ENCODE peak calls at places on chromosome 20, in ten cellular contexts. One of them, this sample, is unnamed. For H3K4me1, the result is how much of the 10 kb centered on the place peaks cover.

GRCh38 chr20:41003143-41003932 is 25.3 kb upstream of the TOP1 start:
- DNase-seq in H1: peak
- DNase-seq in HCT116: peak
- DNase-seq in IMR-90: peak
- DNase-seq in body of pancreas: peak
- DNase-seq in ovary: no peak
- DNase-seq in esophagus squamous epithelium: peak
- DNase-seq in prostate gland: peak
- DNase-seq in A549: peak
- DNase-seq in uterus: peak
- DNase-seq in this sample: no peak

GRCh38 chr20:19438488-19438887 is 226.0 kb downstream of the SLC24A3 start:
- DNase-seq in IMR-90: no peak
- DNase-seq in esophagus squamous epithelium: no peak
- DNase-seq in prostate gland: no peak
- DNase-seq in body of pancreas: no peak
- DNase-seq in A549: no peak
- DNase-seq in H1: no peak
- DNase-seq in HCT116: no peak
- DNase-seq in uterus: no peak
- DNase-seq in ovary: no peak
- DNase-seq in this sample: no peak

GRCh38 chr20:23325107-23325506 is 25.5 kb upstream of the NXT1 start:
- DNase-seq in H1: no peak
- DNase-seq in prostate gland: no peak
- DNase-seq in body of pancreas: no peak
- DNase-seq in IMR-90: no peak
- DNase-seq in ovary: no peak
- DNase-seq in esophagus squamous epithelium: no peak
- DNase-seq in A549: no peak
- DNase-seq in HCT116: no peak
- DNase-seq in uterus: no peak
- DNase-seq in this sample: no peak

GRCh38 chr20:10453241-10453640 is 18.1 kb downstream of the SLX4IP start:
- DNase-seq in uterus: no peak
- DNase-seq in A549: no peak
- DNase-seq in esophagus squamous epithelium: no peak
- DNase-seq in IMR-90: no peak
- DNase-seq in prostate gland: no peak
- DNase-seq in HCT116: no peak
- DNase-seq in ovary: no peak
- DNase-seq in body of pancreas: no peak
- DNase-seq in H1: no peak
- DNase-seq in this sample: no peak

GRCh38 chr20:50172347-50173013 is 18.1 kb upstream of the CEBPB start:
- DNase-seq in ovary: peak
- DNase-seq in HCT116: no peak
- DNase-seq in H1: peak
- DNase-seq in esophagus squamous epithelium: no peak
- DNase-seq in IMR-90: peak
- DNase-seq in body of pancreas: peak
- DNase-seq in uterus: peak
- DNase-seq in A549: peak
- DNase-seq in prostate gland: peak
- DNase-seq in this sample: peak

GRCh38 chr20:57162253-57162652 is 104.2 kb downstream of the BMP7 start:
- DNase-seq in HCT116: no peak
- DNase-seq in body of pancreas: no peak
- DNase-seq in esophagus squamous epithelium: no peak
- DNase-seq in ovary: no peak
- DNase-seq in H1: no peak
- DNase-seq in IMR-90: no peak
- DNase-seq in prostate gland: no peak
- DNase-seq in uterus: no peak
- DNase-seq in A549: no peak
- DNase-seq in this sample: no peak

GRCh38 chr20:59728722-59729430 is 124.5 kb downstream of the PHACTR3 start:
- DNase-seq in body of pancreas: no peak
- DNase-seq in A549: no peak
- DNase-seq in esophagus squamous epithelium: no peak
- DNase-seq in uterus: no peak
- DNase-seq in H1: no peak
- DNase-seq in HCT116: no peak
- DNase-seq in IMR-90: no peak
- DNase-seq in ovary: no peak
- DNase-seq in prostate gland: no peak
- DNase-seq in this sample: no peak

GRCh38 chr20:37436527-37436926 is 84.5 kb upstream of the NNAT start:
- DNase-seq in A549: no peak
- DNase-seq in uterus: no peak
- DNase-seq in ovary: no peak
- DNase-seq in HCT116: no peak
- DNase-seq in body of pancreas: no peak
- DNase-seq in IMR-90: no peak
- DNase-seq in H1: no peak
- DNase-seq in prostate gland: no peak
- DNase-seq in esophagus squamous epithelium: no peak
- DNase-seq in this sample: no peak

GRCh38 chr20:49572857-49573256 is 4.9 kb upstream of the PTGIS start:
- DNase-seq in HCT116: no peak
- DNase-seq in uterus: no peak
- DNase-seq in body of pancreas: no peak
- DNase-seq in H1: no peak
- DNase-seq in ovary: no peak
- DNase-seq in A549: no peak
- DNase-seq in IMR-90: no peak
- DNase-seq in esophagus squamous epithelium: no peak
- DNase-seq in prostate gland: no peak
- DNase-seq in this sample: no peak

GRCh38 chr20:57587989-57588377 is 27.1 kb downstream of the PCK1 start:
- DNase-seq in prostate gland: no peak
- DNase-seq in ovary: no peak
- DNase-seq in body of pancreas: no peak
- DNase-seq in uterus: no peak
- DNase-seq in IMR-90: no peak
- DNase-seq in A549: no peak
- DNase-seq in H1: no peak
- DNase-seq in HCT116: no peak
- DNase-seq in esophagus squamous epithelium: no peak
- DNase-seq in this sample: no peak

GRCh38 chr20:36149469-36149868 is 5.1 kb upstream of the EPB41L1 start:
- DNase-seq in prostate gland: no peak
- DNase-seq in IMR-90: no peak
- DNase-seq in A549: no peak
- DNase-seq in esophagus squamous epithelium: no peak
- DNase-seq in HCT116: no peak
- DNase-seq in body of pancreas: peak
- DNase-seq in ovary: no peak
- DNase-seq in uterus: no peak
- DNase-seq in H1: no peak
- DNase-seq in this sample: no peak

GRCh38 chr20:40687384-40688128 is 1.5 kb downstream of the MAFB start:
- DNase-seq in HCT116: no peak
- DNase-seq in A549: no peak
- DNase-seq in H1: no peak
- DNase-seq in IMR-90: no peak
- DNase-seq in body of pancreas: peak
- DNase-seq in prostate gland: peak
- DNase-seq in esophagus squamous epithelium: no peak
- DNase-seq in uterus: peak
- DNase-seq in ovary: peak
- DNase-seq in this sample: no peak

GRCh38 chr20:45346851-45347250 is 1.4 kb downstream of the SDC4 start:
- DNase-seq in HCT116: no peak
- DNase-seq in prostate gland: no peak
- DNase-seq in body of pancreas: no peak
- DNase-seq in uterus: no peak
- DNase-seq in ovary: no peak
- DNase-seq in H1: no peak
- DNase-seq in A549: no peak
- DNase-seq in esophagus squamous epithelium: no peak
- DNase-seq in IMR-90: no peak
- DNase-seq in this sample: no peak
- H3K4me1 ChIP-seq in HCT116: half or more
- H3K4me1 ChIP-seq in prostate gland: under half
- H3K4me1 ChIP-seq in body of pancreas: half or more
- H3K4me1 ChIP-seq in uterus: under half
- H3K4me1 ChIP-seq in ovary: under half
- H3K4me1 ChIP-seq in H1: under half
- H3K4me1 ChIP-seq in A549: half or more
- H3K4me1 ChIP-seq in esophagus squamous epithelium: half or more
- H3K4me1 ChIP-seq in IMR-90: under half
- H3K4me1 ChIP-seq in this sample: half or more

DNA sequence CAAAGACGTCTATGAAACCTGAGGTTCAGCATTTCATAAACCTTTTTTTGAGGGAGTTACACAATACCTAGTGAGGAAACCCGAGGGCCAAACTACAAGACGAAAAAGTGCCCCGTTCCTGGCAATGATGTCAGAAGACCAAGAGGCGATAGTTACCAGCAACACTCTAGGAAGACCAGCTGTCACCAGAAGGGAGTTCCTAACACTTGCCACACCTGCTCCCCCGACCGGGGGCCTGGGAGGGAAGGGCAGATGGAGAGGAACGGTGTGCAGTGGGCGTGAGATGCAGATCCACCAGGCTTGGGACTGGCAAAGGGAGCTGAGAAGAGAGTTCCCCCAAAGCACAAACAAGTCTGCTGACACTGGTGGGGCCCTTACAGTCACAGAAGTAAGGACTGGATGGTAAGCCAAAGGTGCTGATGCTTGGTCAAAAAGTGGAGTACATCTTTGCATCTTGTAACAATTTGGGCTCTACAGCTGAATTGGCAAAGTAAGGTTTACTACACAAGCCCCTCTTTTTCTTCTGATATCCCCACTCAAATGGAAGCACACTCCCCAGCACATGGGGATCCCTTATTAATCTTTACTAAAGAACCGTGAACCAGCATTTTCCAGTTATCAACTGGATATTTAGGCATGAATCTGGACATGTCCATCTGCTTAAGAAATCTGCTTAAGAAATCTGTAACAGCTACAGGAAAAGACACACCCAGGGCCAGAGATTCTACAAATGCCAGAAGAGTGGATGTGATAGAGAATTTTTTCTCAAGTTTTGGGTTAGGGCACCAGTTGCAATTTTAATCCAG is 38.5 kb downstream of the PANK2 start:
- DNase-seq in HCT116: no peak
- DNase-seq in H1: no peak
- DNase-seq in body of pancreas: no peak
- DNase-seq in A549: no peak
- DNase-seq in esophagus squamous epithelium: no peak
- DNase-seq in prostate gland: no peak
- DNase-seq in IMR-90: peak
- DNase-seq in uterus: no peak
- DNase-seq in ovary: no peak
- DNase-seq in this sample: no peak
- TF ChIP-seq POLR2A in HCT116: no peak
- TF ChIP-seq POLR2A in H1: peak
- TF ChIP-seq POLR2A in body of pancreas: no peak
- TF ChIP-seq POLR2A in A549: no peak
- TF ChIP-seq POLR2A in esophagus squamous epithelium: no peak
- TF ChIP-seq POLR2A in prostate gland: no peak
- TF ChIP-seq POLR2A in IMR-90: no peak
- TF ChIP-seq POLR2A in uterus: no peak
- TF ChIP-seq POLR2A in ovary: no peak
- TF ChIP-seq POLR2A in this sample: no peak

DNA sequence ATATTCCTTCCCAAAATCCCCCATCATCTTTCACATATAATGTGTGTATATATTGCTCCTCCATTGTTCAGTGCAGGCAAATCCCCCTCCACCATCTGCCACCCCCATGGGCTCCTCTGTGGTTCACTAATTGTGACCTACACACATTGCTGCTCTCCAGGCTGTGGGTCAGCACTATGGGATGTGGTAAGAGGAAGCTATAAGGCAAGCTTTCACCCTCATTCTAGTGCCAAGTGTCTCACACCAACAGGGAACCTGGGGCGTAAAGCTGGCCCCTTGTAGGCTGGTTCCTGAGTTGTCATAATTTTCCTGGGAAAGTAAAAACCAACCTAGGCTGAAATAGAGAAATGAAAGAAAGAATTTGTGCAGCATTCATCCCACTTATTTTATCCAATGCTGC is 16.8 kb downstream of the FKBP1A start:
- DNase-seq in body of pancreas: no peak
- DNase-seq in H1: no peak
- DNase-seq in uterus: no peak
- DNase-seq in HCT116: no peak
- DNase-seq in ovary: no peak
- DNase-seq in prostate gland: no peak
- DNase-seq in A549: no peak
- DNase-seq in IMR-90: no peak
- DNase-seq in esophagus squamous epithelium: no peak
- DNase-seq in this sample: no peak
- H3K4me1 ChIP-seq in body of pancreas: under half
- H3K4me1 ChIP-seq in H1: under half
- H3K4me1 ChIP-seq in uterus: under half
- H3K4me1 ChIP-seq in HCT116: under half
- H3K4me1 ChIP-seq in ovary: under half
- H3K4me1 ChIP-seq in prostate gland: under half
- H3K4me1 ChIP-seq in A549: under half
- H3K4me1 ChIP-seq in IMR-90: under half
- H3K4me1 ChIP-seq in esophagus squamous epithelium: half or more
- H3K4me1 ChIP-seq in this sample: half or more

GRCh38 chr20:47280668-47281067 is 75.8 kb downstream of the ZMYND8 start:
- DNase-seq in ovary: no peak
- DNase-seq in esophagus squamous epithelium: no peak
- DNase-seq in IMR-90: no peak
- DNase-seq in uterus: no peak
- DNase-seq in body of pancreas: no peak
- DNase-seq in A549: no peak
- DNase-seq in H1: no peak
- DNase-seq in HCT116: no peak
- DNase-seq in prostate gland: no peak
- DNase-seq in this sample: no peak
- TF ChIP-seq POLR2A in ovary: no peak
- TF ChIP-seq POLR2A in esophagus squamous epithelium: no peak
- TF ChIP-seq POLR2A in IMR-90: no peak
- TF ChIP-seq POLR2A in uterus: no peak
- TF ChIP-seq POLR2A in body of pancreas: no peak
- TF ChIP-seq POLR2A in A549: no peak
- TF ChIP-seq POLR2A in H1: no peak
- TF ChIP-seq POLR2A in HCT116: no peak
- TF ChIP-seq POLR2A in prostate gland: no peak
- TF ChIP-seq POLR2A in this sample: no peak

This sample was measured in esophagus muscularis mucosa.